ENCODE peak calls at places on chromosomes 5 and 9, in six cellular contexts. L is GDM1, A is upper lobe of right lung, I is memory B cell, J is NCI-H510A treated with DMSO at 0.1 percent for 48 hours, W is heart right ventricle. R is an unnamed sample.

GRCh38 chr5:103582364-103582763 is 19.8 kb upstream of the NUDT12 start:
- DNase-seq in L (no peak), A (no peak), I (no peak), J (peak), W (peak), R (no peak)

GRCh38 chr9:18626046-18626698 is 152.2 kb downstream of the ADAMTSL1 start:
- DNase-seq in L (no peak), A (no peak), I (no peak), J (no peak), W (no peak), R (no peak)

GRCh38 chr5:171481791-171482536 is 62.5 kb downstream of the FGF18 start:
- DNase-seq in L (no peak), A (peak), I (no peak), J (no peak), W (no peak), R (no peak)

GRCh38 chr5:171427318-171428167 is 8.1 kb downstream of the FGF18 start:
- DNase-seq in L (no peak), A (peak), I (no peak), J (no peak), W (peak), R (peak)

GRCh38 chr5:147223951-147224791 is 10.7 kb upstream of the STK32A start:
- DNase-seq in L (no peak), A (no peak), I (no peak), J (peak), W (peak), R (no peak)

GRCh38 chr5:78706825-78707224 is 58.3 kb upstream of the LHFPL2 start:
- DNase-seq in L (no peak), A (no peak), I (no peak), J (no peak), W (no peak), R (no peak)

GRCh38 chr9:76759726-76760125 is 4.5 kb upstream of the PCA3 start:
- DNase-seq in L (no peak), A (no peak), I (peak), J (peak), W (no peak), R (no peak)

GRCh38 chr5:107913511-107913910 is 242.8 kb upstream of the EFNA5 start:
- DNase-seq in L (no peak), A (no peak), I (no peak), J (no peak), W (no peak), R (no peak)

GRCh38 chr9:6640268-6641072 is 5.1 kb downstream of the GLDC start:
- DNase-seq in L (no peak), A (no peak), I (no peak), J (peak), W (no peak), R (no peak)

GRCh38 chr5:117475925-117476324 is 901.3 kb upstream of the SEMA6A start:
- DNase-seq in L (no peak), A (no peak), I (no peak), J (no peak), W (no peak), R (no peak)

GRCh38 chr9:71884005-71884404 is 27.0 kb downstream of the ABHD17B start:
- DNase-seq in L (no peak), A (no peak), I (no peak), J (no peak), W (no peak), R (no peak)

GRCh38 chr9:137254624-137255447 is at the start of gene NELFB:
- DNase-seq in L (peak), A (peak), I (peak), J (peak), W (peak), R (peak)

GRCh38 chr9:14661421-14662059 is 31.7 kb downstream of the ZDHHC21 start:
- DNase-seq in L (no peak), A (no peak), I (no peak), J (peak), W (no peak), R (no peak)

GRCh38 chr9:132245465-132245864 is 83.6 kb downstream of the NTNG2 start:
- DNase-seq in L (no peak), A (no peak), I (no peak), J (no peak), W (no peak), R (no peak)

GRCh38 chr9:107856633-107857032 is 367.1 kb upstream of the KLF4 start:
- DNase-seq in L (no peak), A (no peak), I (no peak), J (no peak), W (no peak), R (no peak)

GRCh38 chr9:76161546-76161945 is 232.7 kb downstream of the RFK start:
- DNase-seq in L (no peak), A (no peak), I (no peak), J (no peak), W (peak), R (peak)

GRCh38 chr9:33234511-33235467 is 5.2 kb upstream of the SPINK4 start:
- DNase-seq in L (no peak), A (no peak), I (no peak), J (no peak), W (no peak), R (no peak)

GRCh38 chr5:43514471-43514815 is 505 bp downstream of the C5orf34 start:
- DNase-seq in L (no peak), A (no peak), I (no peak), J (peak), W (no peak), R (no peak)

GRCh38 chr5:93590511-93590910 is 7.5 kb downstream of the NR2F1 start:
- DNase-seq in L (no peak), A (no peak), I (no peak), J (no peak), W (no peak), R (no peak)

GRCh38 chr5:111929261-111929660 is 172.3 kb upstream of the NREP start:
- DNase-seq in L (no peak), A (no peak), I (no peak), J (no peak), W (no peak), R (no peak)

GRCh38 chr9:136511144-136511669 is 28.4 kb upstream of the SEC16A start:
- DNase-seq in L (no peak), A (no peak), I (no peak), J (no peak), W (no peak), R (no peak)

GRCh38 chr9:127336086-127336485 is 60.9 kb upstream of the SLC2A8 start:
- DNase-seq in L (no peak), A (no peak), I (no peak), J (no peak), W (no peak), R (no peak)

GRCh38 chr9:93093449-93094293 is 2.3 kb upstream of the CARD19 start:
- DNase-seq in L (no peak), A (peak), I (no peak), J (peak), W (no peak), R (no peak)

GRCh38 chr5:96187309-96188027 is 225.8 kb upstream of the ELL2 start:
- DNase-seq in L (no peak), A (no peak), I (no peak), J (no peak), W (no peak), R (no peak)

GRCh38 chr5:54904425-54904824 is 81.0 kb downstream of the ESM1 start:
- DNase-seq in L (no peak), A (no peak), I (no peak), J (no peak), W (no peak), R (no peak)

GRCh38 chr5:42520203-42520602 is 97.0 kb downstream of the GHR start:
- DNase-seq in L (no peak), A (no peak), I (no peak), J (no peak), W (no peak), R (no peak)

R was measured in uterus.